ENCODE peak calls at places on chromosomes 12 and 14, in six cellular contexts. K is GM12865, X is right atrium auricular region, A is fibroblast of mammary gland, T is tibial artery, Q is Peyer's patch. E is an unnamed sample.

GRCh38 chr14:91636604-91637003 is 95.3 kb downstream of the CATSPERB start:
- DNase-seq in T (no peak), A (peak), X (no peak), K (no peak), Q (no peak), E (no peak)

GRCh38 chr14:21231020-21231652 is 38.1 kb downstream of the HNRNPC start:
- DNase-seq in Q (no peak), A (no peak), X (no peak), K (no peak), T (no peak), E (no peak)

GRCh38 chr14:54001189-54001878 is 44.7 kb upstream of the BMP4 start:
- DNase-seq in A (no peak), X (no peak), Q (no peak), T (no peak), K (no peak), E (no peak)

GRCh38 chr14:69614592-69614991 is 3.2 kb downstream of the SUSD6 start:
- DNase-seq in T (peak), A (no peak), Q (peak), X (peak), K (peak), E (no peak)

GRCh38 chr12:51949342-51950030 is 2.0 kb upstream of the ACVR1B start:
- DNase-seq in K (no peak), X (no peak), A (peak), Q (no peak), T (no peak), E (no peak)

GRCh38 chr12:57175428-57176138 is 28.2 kb upstream of the LRP1-AS start:
- DNase-seq in T (peak), X (peak), A (peak), Q (peak), K (peak), E (peak)

GRCh38 chr14:92651793-92652382 is 96.5 kb downstream of the LGMN start:
- DNase-seq in X (no peak), Q (peak), A (no peak), T (peak), K (peak), E (peak)

GRCh38 chr14:69633238-69633637 is 21.8 kb downstream of the SUSD6 start:
- DNase-seq in A (no peak), T (no peak), K (no peak), Q (no peak), X (no peak), E (no peak)

GRCh38 chr12:67751376-67751928 is 102.9 kb downstream of the DYRK2 start:
- DNase-seq in K (no peak), T (no peak), A (no peak), Q (no peak), X (no peak), E (no peak)

GRCh38 chr12:130742112-130742511 is 26.0 kb upstream of the RIMBP2 start:
- DNase-seq in K (no peak), A (no peak), T (no peak), Q (no peak), X (no peak), E (no peak)

GRCh38 chr12:131980263-131980662 is 30.5 kb downstream of the EP400 start:
- DNase-seq in K (no peak), A (peak), Q (no peak), X (no peak), T (no peak), E (no peak)

GRCh38 chr12:6272300-6273208 is 37.9 kb upstream of the PLEKHG6 start:
- DNase-seq in Q (no peak), A (no peak), X (no peak), T (no peak), K (peak), E (peak)

GRCh38 chr12:132342322-132342721 is 12.9 kb upstream of the GALNT9 start:
- DNase-seq in T (no peak), Q (no peak), K (no peak), X (no peak), A (no peak), E (no peak)

GRCh38 chr12:53975816-53976152 is 1.0 kb upstream of the HOTAIR start:
- DNase-seq in X (no peak), T (no peak), Q (no peak), A (no peak), K (no peak), E (no peak)

GRCh38 chr12:68743416-68743815 is 2.6 kb upstream of the SLC35E3 start:
- DNase-seq in A (no peak), Q (no peak), X (no peak), T (no peak), K (no peak), E (no peak)

GRCh38 chr14:20469890-20470858 is 968 bp downstream of the PNP start:
- DNase-seq in A (peak), T (peak), K (peak), Q (peak), X (peak), E (peak)

GRCh38 chr14:103026988-103027387 is 30.4 kb downstream of the CDC42BPB start:
- DNase-seq in K (no peak), T (no peak), X (no peak), Q (peak), A (no peak), E (no peak)

GRCh38 chr12:26795899-26796298 is 37.1 kb downstream of the ITPR2 start:
- DNase-seq in A (no peak), X (no peak), T (no peak), Q (no peak), K (no peak), E (no peak)

GRCh38 chr14:55127491-55127951 is 1.5 kb upstream of the LGALS3 start:
- DNase-seq in Q (peak), K (no peak), T (no peak), A (peak), X (peak), E (no peak)

GRCh38 chr12:21001778-21002177 is 129.2 kb upstream of the SLCO1B1 start:
- DNase-seq in K (no peak), Q (no peak), X (no peak), A (no peak), T (no peak), E (no peak)

GRCh38 chr14:72736348-72736747 is 157.6 kb downstream of the DPF3 start:
- DNase-seq in X (no peak), T (no peak), Q (no peak), K (peak), A (peak), E (no peak)

GRCh38 chr14:94284221-94284620 is 8.8 kb downstream of the SERPINA10 start:
- DNase-seq in X (no peak), A (no peak), T (no peak), Q (no peak), K (no peak), E (no peak)

GRCh38 chr12:62581288-62582064 is 114.8 kb downstream of the MON2 start:
- DNase-seq in K (peak), T (no peak), A (peak), Q (no peak), X (no peak), E (peak)

GRCh38 chr12:125122668-125123067 is 57.4 kb downstream of the AACS start:
- DNase-seq in Q (no peak), X (no peak), A (no peak), K (no peak), T (no peak), E (no peak)

GRCh38 chr12:14777271-14777670 is 26.0 kb downstream of the WBP11 start:
- DNase-seq in Q (no peak), X (no peak), A (no peak), T (no peak), K (no peak), E (no peak)

GRCh38 chr14:85444685-85445084 is 85.3 kb upstream of the FLRT2 start:
- DNase-seq in K (no peak), Q (no peak), A (peak), T (no peak), X (no peak), E (no peak)

GRCh38 chr12:11727133-11727664 is 77.7 kb downstream of the ETV6 start:
- DNase-seq in T (no peak), Q (peak), K (peak), A (no peak), X (no peak), E (no peak)

GRCh38 chr12:54603872-54604271 is 15.4 kb upstream of the PPP1R1A start:
- DNase-seq in K (no peak), Q (no peak), T (no peak), A (no peak), X (no peak), E (no peak)

GRCh38 chr12:107474639-107475539 is 210.7 kb upstream of the PWP1 start:
- DNase-seq in K (no peak), T (no peak), X (no peak), Q (no peak), A (peak), E (no peak)

GRCh38 chr14:106228541-106229158 is 702.3 kb downstream of the TMEM121 start:
- DNase-seq in T (no peak), K (no peak), A (no peak), Q (no peak), X (no peak), E (no peak)

GRCh38 chr12:121314441-121314840 is 17.9 kb upstream of the CAMKK2 start:
- DNase-seq in X (no peak), K (no peak), A (no peak), T (no peak), Q (no peak), E (no peak)

GRCh38 chr12:106342397-106343212 is 14.9 kb upstream of the POLR3B start:
- DNase-seq in T (peak), A (peak), X (peak), K (no peak), Q (peak), E (no peak)

GRCh38 chr12:90520002-90520734 is 434.8 kb downstream of the CCER1 start:
- DNase-seq in T (no peak), K (no peak), A (no peak), X (no peak), Q (no peak), E (no peak)

GRCh38 chr12:21169878-21170472 is 39.0 kb downstream of the SLCO1B1 start:
- DNase-seq in X (no peak), K (peak), Q (peak), A (peak), T (no peak), E (peak)

GRCh38 chr12:95623554-95624170 is 72.4 kb upstream of the USP44 start:
- DNase-seq in X (peak), A (peak), T (peak), K (peak), Q (peak), E (peak)

GRCh38 chr12:4307593-4308333 is 13.2 kb upstream of the TIGAR start:
- DNase-seq in Q (peak), T (peak), K (peak), X (peak), A (peak), E (peak)

GRCh38 chr12:113891737-113892520 is 74.2 kb downstream of the RBM19 start:
- DNase-seq in T (no peak), K (no peak), Q (no peak), A (no peak), X (no peak), E (no peak)

GRCh38 chr14:103711516-103712431 is 3.5 kb downstream of the XRCC3 start:
- DNase-seq in X (no peak), T (peak), K (no peak), Q (no peak), A (no peak), E (no peak)

GRCh38 chr12:116066381-116067230 is 210.9 kb downstream of the MED13L start:
- DNase-seq in T (peak), Q (peak), X (no peak), A (peak), K (peak), E (peak)

DNA sequence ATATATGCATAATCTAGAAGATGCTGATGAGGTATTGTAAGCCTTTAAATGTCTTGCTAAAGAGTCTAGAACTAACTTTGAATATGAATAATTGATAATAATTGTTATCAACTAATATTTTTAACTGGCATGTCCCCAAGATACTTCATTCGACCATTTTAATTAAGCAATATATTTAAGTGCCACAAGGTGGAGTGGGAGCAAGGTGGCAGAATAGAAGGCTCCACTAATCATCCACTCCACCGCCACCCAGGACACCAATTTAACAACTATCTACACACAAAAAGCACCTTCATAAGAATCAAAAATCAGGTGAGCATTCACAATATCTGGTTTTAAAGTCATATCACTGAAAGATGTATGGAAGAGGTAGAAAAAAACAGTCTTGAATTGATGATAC is 409.6 kb downstream of the SEC23A start:
- DNase-seq in A (no peak), T (no peak), K (no peak), Q (no peak), X (no peak), E (no peak)
- TF ChIP-seq CTCF in A (no peak), T (no peak), K (no peak), Q (no peak), X (no peak), E (no peak)

DNA sequence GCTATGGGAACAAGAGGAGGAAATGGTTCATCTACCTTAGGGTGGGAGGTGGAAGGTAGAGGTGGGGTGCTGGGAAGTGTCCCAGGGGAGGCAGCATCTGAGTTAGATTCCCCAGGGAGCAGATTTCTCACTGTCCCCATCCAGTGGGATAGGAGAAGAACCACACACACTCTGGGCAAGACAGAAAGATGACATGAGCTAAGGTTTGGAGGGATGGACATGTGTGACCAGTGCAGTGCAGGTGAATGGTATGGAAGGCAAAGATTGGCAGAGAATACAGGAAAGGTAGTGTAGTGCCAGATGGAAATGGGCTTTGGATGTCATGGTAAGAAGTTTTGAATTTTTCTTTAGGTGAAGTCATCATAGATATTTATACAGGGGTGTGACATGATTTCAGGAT is 11.3 kb upstream of the DUSP6 start:
- DNase-seq in T (no peak), K (no peak), Q (no peak), X (no peak), A (no peak), E (no peak)
- TF ChIP-seq CTCF in T (no peak), K (no peak), Q (no peak), X (no peak), A (no peak), E (no peak)

GRCh38 chr14:89237923-89238529 is 179.0 kb downstream of the FOXN3 start:
- DNase-seq in Q (no peak), T (no peak), A (peak), X (no peak), K (no peak), E (no peak)
- TF ChIP-seq CTCF in Q (no peak), T (peak), A (peak), X (no peak), K (no peak), E (no peak)

DNA sequence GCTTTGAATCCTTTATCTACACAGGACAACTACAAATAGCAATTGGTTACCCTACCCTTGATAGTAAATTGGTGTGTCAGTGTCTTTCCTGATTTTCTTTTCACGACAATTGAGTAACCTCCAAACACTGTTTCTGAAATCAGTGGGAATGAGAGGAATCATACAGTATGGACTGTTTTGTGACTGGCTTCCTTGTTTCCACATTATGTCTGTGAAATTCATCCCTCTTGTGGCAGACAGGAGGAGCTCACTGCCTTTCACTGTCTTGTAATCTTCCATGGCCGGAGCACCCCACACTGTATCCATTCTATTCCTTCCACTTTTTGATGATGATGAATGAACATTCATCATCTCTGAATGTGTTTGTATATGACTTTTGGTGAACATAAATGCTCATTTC is 164.0 kb upstream of the PZP start:
- DNase-seq in Q (no peak), X (no peak), K (no peak), T (no peak), A (peak), E (no peak)
- TF ChIP-seq CTCF in Q (no peak), X (no peak), K (peak), T (no peak), A (peak), E (peak)

GRCh38 chr14:32933943-32934890 is 4.5 kb upstream of the NPAS3 start:
- DNase-seq in Q (no peak), X (no peak), A (peak), K (no peak), T (no peak), E (no peak)

GRCh38 chr14:32932921-32933622 is 5.6 kb upstream of the NPAS3 start:
- DNase-seq in Q (no peak), A (no peak), T (peak), K (no peak), X (no peak), E (no peak)

GRCh38 chr14:32932302-32932920 is 6.3 kb upstream of the NPAS3 start:
- DNase-seq in X (no peak), K (no peak), T (no peak), Q (no peak), A (no peak), E (no peak)

GRCh38 chr14:32934891-32935633 is 3.6 kb upstream of the NPAS3 start:
- DNase-seq in A (no peak), X (no peak), K (no peak), T (peak), Q (no peak), E (no peak)

DNA sequence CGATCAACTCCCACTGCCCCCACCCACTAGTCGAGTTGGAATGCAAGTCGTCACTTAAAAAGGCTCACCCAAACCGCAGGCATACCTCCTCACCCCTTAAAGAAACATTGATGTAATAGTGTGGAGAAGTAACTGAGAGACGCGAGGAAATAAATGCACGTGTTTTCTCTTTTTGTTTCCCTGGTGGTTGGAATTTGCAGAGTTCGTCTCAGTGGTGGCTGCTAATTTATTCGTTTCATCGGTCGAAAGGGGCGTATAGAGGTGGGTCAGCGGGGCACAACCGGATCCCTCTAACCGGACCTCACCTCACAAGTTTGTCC is 5.1 kb upstream of the NPAS3 start:
- DNase-seq in T (no peak), X (no peak), K (no peak), Q (no peak), A (peak), E (no peak)
- TF ChIP-seq CTCF in T (peak), X (no peak), K (no peak), Q (no peak), A (peak), E (no peak)

GRCh38 chr14:23351681-23352505 is 794 bp downstream of the SLC22A17 start:
- DNase-seq in T (no peak), A (no peak), X (no peak), Q (peak), K (no peak), E (no peak)
- TF ChIP-seq CTCF in T (no peak), A (no peak), X (no peak), Q (no peak), K (no peak), E (no peak)